ENCODE peak calls at places on chromosomes 2 and 18, in nine cellular contexts. One of them, this sample, is unnamed.

GRCh38 chr18:48342125-48342524 is 67.1 kb downstream of the ZBTB7C start:
- DNase-seq in Peyer's patch: no peak
- DNase-seq in pancreas: no peak
- DNase-seq in psoas muscle: no peak
- DNase-seq in tibial nerve: no peak
- DNase-seq in cardiac muscle cell: no peak
- DNase-seq in iPS DF 6.9: no peak
- DNase-seq in SJSA1: no peak
- DNase-seq in left ventricle myocardium inferior: no peak
- DNase-seq in this sample: no peak

GRCh38 chr2:85066874-85067351 is 66.3 kb upstream of the TCF7L1 start:
- DNase-seq in iPS DF 6.9: peak
- DNase-seq in Peyer's patch: peak
- DNase-seq in pancreas: peak
- DNase-seq in psoas muscle: peak
- DNase-seq in cardiac muscle cell: peak
- DNase-seq in tibial nerve: peak
- DNase-seq in SJSA1: peak
- DNase-seq in left ventricle myocardium inferior: peak
- DNase-seq in this sample: peak

GRCh38 chr18:10193446-10193845 is 261.0 kb upstream of the APCDD1 start:
- DNase-seq in psoas muscle: no peak
- DNase-seq in left ventricle myocardium inferior: no peak
- DNase-seq in cardiac muscle cell: no peak
- DNase-seq in Peyer's patch: no peak
- DNase-seq in SJSA1: no peak
- DNase-seq in pancreas: no peak
- DNase-seq in iPS DF 6.9: no peak
- DNase-seq in tibial nerve: no peak
- DNase-seq in this sample: no peak

GRCh38 chr2:135456431-135456830 is 74.6 kb downstream of the ZRANB3 start:
- DNase-seq in pancreas: no peak
- DNase-seq in tibial nerve: no peak
- DNase-seq in SJSA1: no peak
- DNase-seq in psoas muscle: no peak
- DNase-seq in left ventricle myocardium inferior: no peak
- DNase-seq in iPS DF 6.9: no peak
- DNase-seq in cardiac muscle cell: no peak
- DNase-seq in Peyer's patch: no peak
- DNase-seq in this sample: no peak

GRCh38 chr2:10035053-10035422 is 8.3 kb upstream of the KLF11 start:
- DNase-seq in psoas muscle: no peak
- DNase-seq in cardiac muscle cell: no peak
- DNase-seq in Peyer's patch: no peak
- DNase-seq in pancreas: no peak
- DNase-seq in SJSA1: no peak
- DNase-seq in tibial nerve: no peak
- DNase-seq in left ventricle myocardium inferior: no peak
- DNase-seq in iPS DF 6.9: no peak
- DNase-seq in this sample: no peak

GRCh38 chr2:45119855-45120254 is 110.6 kb upstream of the SIX2 start:
- DNase-seq in Peyer's patch: no peak
- DNase-seq in tibial nerve: no peak
- DNase-seq in SJSA1: peak
- DNase-seq in cardiac muscle cell: peak
- DNase-seq in iPS DF 6.9: no peak
- DNase-seq in psoas muscle: no peak
- DNase-seq in left ventricle myocardium inferior: no peak
- DNase-seq in pancreas: no peak
- DNase-seq in this sample: no peak

GRCh38 chr18:9434240-9434701 is 41.0 kb upstream of the RALBP1 start:
- DNase-seq in tibial nerve: no peak
- DNase-seq in psoas muscle: no peak
- DNase-seq in pancreas: no peak
- DNase-seq in Peyer's patch: no peak
- DNase-seq in iPS DF 6.9: no peak
- DNase-seq in SJSA1: no peak
- DNase-seq in left ventricle myocardium inferior: no peak
- DNase-seq in cardiac muscle cell: no peak
- DNase-seq in this sample: no peak

GRCh38 chr18:54975598-54975997 is 16.3 kb upstream of the CCDC68 start:
- DNase-seq in left ventricle myocardium inferior: no peak
- DNase-seq in iPS DF 6.9: no peak
- DNase-seq in cardiac muscle cell: no peak
- DNase-seq in SJSA1: no peak
- DNase-seq in pancreas: no peak
- DNase-seq in psoas muscle: no peak
- DNase-seq in Peyer's patch: no peak
- DNase-seq in tibial nerve: no peak
- DNase-seq in this sample: no peak

GRCh38 chr18:50011813-50012445 is 183.0 kb downstream of the MYO5B start:
- DNase-seq in cardiac muscle cell: peak
- DNase-seq in tibial nerve: no peak
- DNase-seq in iPS DF 6.9: no peak
- DNase-seq in psoas muscle: no peak
- DNase-seq in SJSA1: no peak
- DNase-seq in Peyer's patch: no peak
- DNase-seq in left ventricle myocardium inferior: no peak
- DNase-seq in pancreas: no peak
- DNase-seq in this sample: no peak

GRCh38 chr18:13136056-13136688 is 82.4 kb upstream of the LDLRAD4 start:
- DNase-seq in SJSA1: no peak
- DNase-seq in iPS DF 6.9: no peak
- DNase-seq in Peyer's patch: peak
- DNase-seq in tibial nerve: no peak
- DNase-seq in left ventricle myocardium inferior: no peak
- DNase-seq in pancreas: no peak
- DNase-seq in psoas muscle: no peak
- DNase-seq in cardiac muscle cell: no peak
- DNase-seq in this sample: no peak

GRCh38 chr2:27372937-27373336 is 2.5 kb downstream of the SNX17 start:
- DNase-seq in SJSA1: no peak
- DNase-seq in cardiac muscle cell: no peak
- DNase-seq in pancreas: no peak
- DNase-seq in psoas muscle: no peak
- DNase-seq in iPS DF 6.9: no peak
- DNase-seq in Peyer's patch: no peak
- DNase-seq in tibial nerve: no peak
- DNase-seq in left ventricle myocardium inferior: no peak
- DNase-seq in this sample: no peak

GRCh38 chr2:5914831-5915611 is 222.8 kb downstream of the SOX11 start:
- DNase-seq in SJSA1: no peak
- DNase-seq in Peyer's patch: no peak
- DNase-seq in cardiac muscle cell: no peak
- DNase-seq in pancreas: no peak
- DNase-seq in psoas muscle: peak
- DNase-seq in iPS DF 6.9: no peak
- DNase-seq in left ventricle myocardium inferior: peak
- DNase-seq in tibial nerve: no peak
- DNase-seq in this sample: no peak

GRCh38 chr18:58529714-58530354 is 99.1 kb downstream of the ALPK2 start:
- DNase-seq in SJSA1: peak
- DNase-seq in left ventricle myocardium inferior: peak
- DNase-seq in Peyer's patch: peak
- DNase-seq in pancreas: peak
- DNase-seq in cardiac muscle cell: peak
- DNase-seq in iPS DF 6.9: no peak
- DNase-seq in tibial nerve: peak
- DNase-seq in psoas muscle: peak
- DNase-seq in this sample: peak

GRCh38 chr2:43165378-43166025 is 60.9 kb downstream of the ZFP36L2 start:
- DNase-seq in left ventricle myocardium inferior: no peak
- DNase-seq in iPS DF 6.9: no peak
- DNase-seq in tibial nerve: no peak
- DNase-seq in SJSA1: no peak
- DNase-seq in Peyer's patch: no peak
- DNase-seq in cardiac muscle cell: no peak
- DNase-seq in psoas muscle: no peak
- DNase-seq in pancreas: no peak
- DNase-seq in this sample: no peak

GRCh38 chr2:174326880-174327558 is 7.7 kb upstream of the SP9 start:
- DNase-seq in Peyer's patch: no peak
- DNase-seq in tibial nerve: no peak
- DNase-seq in left ventricle myocardium inferior: no peak
- DNase-seq in psoas muscle: no peak
- DNase-seq in iPS DF 6.9: no peak
- DNase-seq in cardiac muscle cell: no peak
- DNase-seq in SJSA1: no peak
- DNase-seq in pancreas: no peak
- DNase-seq in this sample: no peak

GRCh38 chr2:17728210-17728609 is 25.4 kb downstream of the SMC6 start:
- DNase-seq in psoas muscle: no peak
- DNase-seq in pancreas: no peak
- DNase-seq in left ventricle myocardium inferior: no peak
- DNase-seq in tibial nerve: no peak
- DNase-seq in Peyer's patch: no peak
- DNase-seq in iPS DF 6.9: no peak
- DNase-seq in SJSA1: no peak
- DNase-seq in cardiac muscle cell: no peak
- DNase-seq in this sample: no peak

GRCh38 chr18:23137788-23138216 is 2.5 kb downstream of the CABLES1 start:
- DNase-seq in SJSA1: no peak
- DNase-seq in pancreas: no peak
- DNase-seq in left ventricle myocardium inferior: no peak
- DNase-seq in cardiac muscle cell: no peak
- DNase-seq in iPS DF 6.9: no peak
- DNase-seq in Peyer's patch: no peak
- DNase-seq in tibial nerve: no peak
- DNase-seq in psoas muscle: no peak
- DNase-seq in this sample: no peak
- H3K4me3 ChIP-seq in SJSA1: no peak
- H3K4me3 ChIP-seq in pancreas: no peak
- H3K4me3 ChIP-seq in left ventricle myocardium inferior: peak
- H3K4me3 ChIP-seq in cardiac muscle cell: no peak
- H3K4me3 ChIP-seq in iPS DF 6.9: peak
- H3K4me3 ChIP-seq in Peyer's patch: no peak
- H3K4me3 ChIP-seq in tibial nerve: peak
- H3K4me3 ChIP-seq in psoas muscle: peak
- H3K4me3 ChIP-seq in this sample: no peak

DNA sequence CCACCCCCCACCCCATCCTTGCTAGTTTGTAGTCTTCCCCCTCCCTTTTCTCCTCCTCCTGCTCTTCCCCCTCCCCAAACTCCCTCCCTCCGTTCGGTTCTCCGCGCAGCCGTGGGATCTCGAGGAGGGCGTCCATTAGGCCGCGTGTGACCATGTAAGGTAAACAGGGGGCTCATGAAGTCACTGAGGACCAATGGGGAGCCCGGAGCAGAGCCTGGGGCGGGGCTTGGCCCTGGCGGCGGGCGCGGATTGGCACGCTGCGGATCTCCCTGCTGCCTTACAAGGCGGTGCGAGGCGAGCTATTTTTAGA is 246 bp upstream of the KLF7 start:
- DNase-seq in psoas muscle: peak
- DNase-seq in pancreas: peak
- DNase-seq in Peyer's patch: peak
- DNase-seq in iPS DF 6.9: peak
- DNase-seq in SJSA1: peak
- DNase-seq in tibial nerve: peak
- DNase-seq in left ventricle myocardium inferior: peak
- DNase-seq in cardiac muscle cell: peak
- DNase-seq in this sample: peak
- H3K4me3 ChIP-seq in psoas muscle: peak
- H3K4me3 ChIP-seq in pancreas: peak
- H3K4me3 ChIP-seq in Peyer's patch: peak
- H3K4me3 ChIP-seq in iPS DF 6.9: peak
- H3K4me3 ChIP-seq in SJSA1: peak
- H3K4me3 ChIP-seq in tibial nerve: peak
- H3K4me3 ChIP-seq in left ventricle myocardium inferior: peak
- H3K4me3 ChIP-seq in cardiac muscle cell: peak
- H3K4me3 ChIP-seq in this sample: peak

DNA sequence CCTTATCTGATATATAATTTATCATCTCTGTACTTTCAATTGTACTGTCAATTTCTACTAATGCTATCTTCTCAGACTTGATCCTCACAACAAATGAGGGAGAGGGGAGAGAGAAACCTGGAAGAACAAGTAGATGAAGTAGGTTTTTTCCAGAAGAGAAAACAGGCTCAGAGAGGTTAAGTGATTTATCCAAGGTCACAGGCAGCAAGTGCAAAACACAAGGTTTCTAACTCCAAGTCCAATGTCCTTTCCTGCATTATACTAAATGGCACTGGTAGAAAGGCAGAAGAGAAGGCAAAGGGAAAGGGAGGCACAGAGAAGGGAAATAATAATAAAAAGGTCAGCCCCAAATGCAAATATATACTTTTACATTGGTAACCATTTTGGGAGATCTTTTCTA is 7.5 kb downstream of the MEX3C start:
- DNase-seq in SJSA1: no peak
- DNase-seq in psoas muscle: no peak
- DNase-seq in pancreas: no peak
- DNase-seq in tibial nerve: no peak
- DNase-seq in left ventricle myocardium inferior: no peak
- DNase-seq in cardiac muscle cell: no peak
- DNase-seq in Peyer's patch: no peak
- DNase-seq in iPS DF 6.9: no peak
- DNase-seq in this sample: no peak
- H3K4me3 ChIP-seq in SJSA1: no peak
- H3K4me3 ChIP-seq in psoas muscle: no peak
- H3K4me3 ChIP-seq in pancreas: no peak
- H3K4me3 ChIP-seq in tibial nerve: no peak
- H3K4me3 ChIP-seq in left ventricle myocardium inferior: no peak
- H3K4me3 ChIP-seq in cardiac muscle cell: no peak
- H3K4me3 ChIP-seq in Peyer's patch: no peak
- H3K4me3 ChIP-seq in iPS DF 6.9: no peak
- H3K4me3 ChIP-seq in this sample: no peak

GRCh38 chr2:107132746-107133145 is 246.8 kb upstream of the ST6GAL2 start:
- DNase-seq in psoas muscle: no peak
- DNase-seq in tibial nerve: no peak
- DNase-seq in Peyer's patch: no peak
- DNase-seq in SJSA1: no peak
- DNase-seq in left ventricle myocardium inferior: no peak
- DNase-seq in cardiac muscle cell: no peak
- DNase-seq in iPS DF 6.9: no peak
- DNase-seq in pancreas: no peak
- DNase-seq in this sample: no peak

GRCh38 chr2:107133412-107133811 is 247.4 kb upstream of the ST6GAL2 start:
- DNase-seq in tibial nerve: no peak
- DNase-seq in pancreas: no peak
- DNase-seq in cardiac muscle cell: no peak
- DNase-seq in psoas muscle: no peak
- DNase-seq in Peyer's patch: no peak
- DNase-seq in left ventricle myocardium inferior: no peak
- DNase-seq in SJSA1: no peak
- DNase-seq in iPS DF 6.9: no peak
- DNase-seq in this sample: no peak

GRCh38 chr2:107128381-107128780 is 242.4 kb upstream of the ST6GAL2 start:
- DNase-seq in SJSA1: no peak
- DNase-seq in left ventricle myocardium inferior: no peak
- DNase-seq in Peyer's patch: no peak
- DNase-seq in psoas muscle: no peak
- DNase-seq in iPS DF 6.9: no peak
- DNase-seq in pancreas: no peak
- DNase-seq in cardiac muscle cell: no peak
- DNase-seq in tibial nerve: no peak
- DNase-seq in this sample: no peak

GRCh38 chr2:107136749-107137148 is 250.8 kb upstream of the ST6GAL2 start:
- DNase-seq in iPS DF 6.9: no peak
- DNase-seq in pancreas: no peak
- DNase-seq in cardiac muscle cell: no peak
- DNase-seq in SJSA1: no peak
- DNase-seq in Peyer's patch: no peak
- DNase-seq in tibial nerve: no peak
- DNase-seq in left ventricle myocardium inferior: no peak
- DNase-seq in psoas muscle: no peak
- DNase-seq in this sample: no peak

GRCh38 chr2:107132141-107132540 is 246.2 kb upstream of the ST6GAL2 start:
- DNase-seq in tibial nerve: no peak
- DNase-seq in SJSA1: no peak
- DNase-seq in iPS DF 6.9: no peak
- DNase-seq in pancreas: no peak
- DNase-seq in Peyer's patch: no peak
- DNase-seq in left ventricle myocardium inferior: no peak
- DNase-seq in cardiac muscle cell: no peak
- DNase-seq in psoas muscle: no peak
- DNase-seq in this sample: no peak
- H3K4me3 ChIP-seq in tibial nerve: no peak
- H3K4me3 ChIP-seq in SJSA1: no peak
- H3K4me3 ChIP-seq in iPS DF 6.9: no peak
- H3K4me3 ChIP-seq in pancreas: no peak
- H3K4me3 ChIP-seq in Peyer's patch: no peak
- H3K4me3 ChIP-seq in left ventricle myocardium inferior: no peak
- H3K4me3 ChIP-seq in cardiac muscle cell: no peak
- H3K4me3 ChIP-seq in psoas muscle: no peak
- H3K4me3 ChIP-seq in this sample: no peak

This sample was measured in Jurkat, Clone E6-1.